ENCODE peak calls at places on chromosomes 4 and X, in four cellular contexts. K is T-helper 17 cell; N is activated CD4-positive, CD25-positive, alpha-beta regulatory T cell; W is COR-L47. D is an unnamed sample.

GRCh38 chr4:144750348-144750747 is 104.4 kb downstream of the HHIP start:
- DNase-seq in K (no peak), N (no peak), W (peak; percentile 68), D (no peak)

GRCh38 chrX:139851730-139852129 is 81.1 kb downstream of the ATP11C start:
- DNase-seq in K (no peak), N (no peak), W (no peak), D (no peak)

GRCh38 chrX:51866156-51866555 is 27.3 kb upstream of the MAGED1 start:
- DNase-seq in K (no peak), N (no peak), W (no peak), D (no peak)

GRCh38 chrX:13432776-13433605 is 113.1 kb upstream of the ATXN3L start:
- DNase-seq in K (no peak), N (no peak), W (no peak), D (no peak)

GRCh38 chr4:5782829-5783476 is 72.0 kb downstream of the EVC start:
- DNase-seq in K (no peak), N (no peak), W (no peak), D (no peak)

GRCh38 chr4:92451792-92452191 is 148.0 kb downstream of the GRID2 start:
- DNase-seq in K (no peak), N (no peak), W (no peak), D (no peak)

GRCh38 chr4:188822698-188823097 is 683.5 kb downstream of the TRIML1 start:
- DNase-seq in K (no peak), N (no peak), W (no peak), D (no peak)

GRCh38 chr4:157895205-157895604 is 277.6 kb downstream of the GASK1B start:
- DNase-seq in K (no peak), N (no peak), W (no peak), D (peak; percentile 63)

GRCh38 chr4:186719925-186720694 is 3.5 kb downstream of the FAT1 start:
- DNase-seq in K (no peak), N (no peak), W (no peak), D (no peak)

GRCh38 chr4:139866270-139866962 is 200.8 kb downstream of the MGST2 start:
- DNase-seq in K (no peak), N (no peak), W (peak; percentile 72), D (no peak)

GRCh38 chrX:24343719-24344118 is 16.7 kb upstream of the SUPT20HL1 start:
- DNase-seq in K (no peak), N (no peak), W (no peak), D (no peak)

GRCh38 chrX:48695524-48695875 is 1.0 kb upstream of the SUV39H1 start:
- DNase-seq in K (no peak), N (no peak), W (no peak), D (no peak)

GRCh38 chr4:53132117-53132889 is 233.6 kb downstream of the SCFD2 start:
- DNase-seq in K (no peak), N (no peak), W (no peak), D (no peak)

GRCh38 chrX:17456526-17456925 is 81.5 kb downstream of the NHS start:
- DNase-seq in K (no peak), N (no peak), W (peak; percentile 17), D (peak; percentile 29)

GRCh38 chrX:68599256-68600152 is 48.0 kb upstream of the STARD8 start:
- DNase-seq in K (no peak), N (no peak), W (no peak), D (no peak)

GRCh38 chr4:101756181-101756580 is 34.3 kb upstream of the BANK1 start:
- DNase-seq in K (no peak), N (no peak), W (no peak), D (no peak)

GRCh38 chr4:159540501-159540900 is 437.6 kb downstream of the RAPGEF2 start:
- DNase-seq in K (no peak), N (no peak), W (no peak), D (no peak)

GRCh38 chr4:109996531-109996930 is 83.8 kb downstream of the EGF start:
- DNase-seq in K (no peak), N (no peak), W (no peak), D (no peak)

GRCh38 chrX:112834016-112834855 is 6.4 kb downstream of the AMOT start:
- DNase-seq in K (no peak), N (no peak), W (no peak), D (no peak)

GRCh38 chr4:139641218-139641617 is 24.4 kb upstream of the MGST2 start:
- DNase-seq in K (no peak), N (no peak), W (no peak), D (no peak)

GRCh38 chrX:65643786-65644111 is 23.7 kb upstream of the MSN start:
- DNase-seq in K (no peak), N (no peak), W (no peak), D (no peak)

GRCh38 chr4:637536-637935 is 12.2 kb downstream of the PDE6B start:
- DNase-seq in K (no peak), N (no peak), W (no peak), D (peak; percentile 45)

GRCh38 chrX:1658083-1658463 is 43.2 kb downstream of the ASMT start:
- DNase-seq in K (no peak), N (no peak), W (no peak), D (no peak)

GRCh38 chrX:109839694-109840358 is 106.8 kb upstream of the ACSL4 start:
- DNase-seq in K (no peak), N (no peak), W (no peak), D (no peak)

GRCh38 chr4:183987529-183987946 is 82.4 kb downstream of the STOX2 start:
- DNase-seq in K (no peak), N (no peak), W (peak; percentile 45), D (peak; percentile 95)

GRCh38 chrX:15468036-15468435 is 25.1 kb downstream of the PIR start:
- DNase-seq in K (no peak), N (no peak), W (peak; percentile 21), D (no peak)

GRCh38 chr4:127641524-127641923 is 8.8 kb downstream of the INTU start:
- DNase-seq in K (no peak), N (no peak), W (no peak), D (no peak)

GRCh38 chr4:24924309-24924781 is 11.5 kb upstream of the CCDC149 start:
- DNase-seq in K (no peak), N (no peak), W (no peak), D (no peak)

GRCh38 chrX:68710870-68711576 is 63.6 kb downstream of the STARD8 start:
- DNase-seq in K (no peak), N (peak; percentile 3), W (peak; percentile 22), D (no peak)

GRCh38 chrX:103417370-103417769 is 41.0 kb downstream of the BEX3 start:
- DNase-seq in K (no peak), N (no peak), W (no peak), D (no peak)

GRCh38 chr4:8296491-8296890 is 26.9 kb downstream of the HTRA3 start:
- DNase-seq in K (no peak), N (no peak), W (no peak), D (no peak)

GRCh38 chrX:101668143-101668542 is 8.5 kb upstream of the ARMCX2 start:
- DNase-seq in K (no peak), N (no peak), W (no peak), D (no peak)

GRCh38 chr4:15649914-15650545 is 5.1 kb downstream of the FBXL5 start:
- DNase-seq in K (no peak), N (peak; percentile 3), W (peak; percentile 52), D (no peak)

GRCh38 chr4:139857021-139857420 is 191.4 kb downstream of the MGST2 start:
- DNase-seq in K (no peak), N (no peak), W (peak; percentile 56), D (no peak)

D was measured in posterior cingulate gyrus.